ENCODE peak calls at places on chromosomes 2 and 18, in eight cellular contexts. B is cardiac muscle cell, J is keratinocyte, Y is Peyer's patch, S is prostate gland, V is stomach, C is spleen, T is psoas muscle. X is an unnamed sample. For H3K27me3 and H3K4me1, the result is how much of the 10 kb centered on the place peaks cover.

GRCh38 chr2:128437181-128437520 is 118.5 kb upstream of the HS6ST1 start:
- DNase-seq in B (no peak), J (no peak), Y (peak), S (no peak), V (peak), C (peak), T (no peak), X (no peak)

GRCh38 chr18:48924621-48925601 is 25.9 kb downstream of the SMAD7 start:
- DNase-seq in B (no peak), J (no peak), Y (peak), S (no peak), V (no peak), C (no peak), T (no peak), X (no peak)

GRCh38 chr2:69222984-69223658 is 163.9 kb downstream of the GFPT1 start:
- DNase-seq in B (peak), J (no peak), Y (no peak), S (no peak), V (peak), C (no peak), T (peak), X (no peak)

GRCh38 chr2:75587954-75588587 is 27.3 kb upstream of the EVA1A start:
- DNase-seq in B (no peak), J (no peak), Y (no peak), S (no peak), V (no peak), C (no peak), T (no peak), X (no peak)

GRCh38 chr2:28142403-28142802 is 250.3 kb upstream of the FOSL2 start:
- DNase-seq in B (no peak), J (no peak), Y (no peak), S (no peak), V (no peak), C (no peak), T (no peak), X (no peak)

GRCh38 chr2:167869200-167869599 is 378.2 kb downstream of the STK39 start:
- DNase-seq in B (no peak), J (no peak), Y (no peak), S (no peak), V (no peak), C (no peak), T (no peak), X (no peak)

GRCh38 chr2:240584486-240585031 is 2.0 kb upstream of the CAPN10 start:
- DNase-seq in B (no peak), J (no peak), Y (peak), S (no peak), V (no peak), C (peak), T (peak), X (no peak)

GRCh38 chr2:78035804-78036203 is 513.6 kb upstream of the LRRTM4 start:
- DNase-seq in B (no peak), J (no peak), Y (no peak), S (no peak), V (no peak), C (no peak), T (no peak), X (no peak)

GRCh38 chr2:49251766-49252165 is 97.5 kb upstream of the FSHR start:
- DNase-seq in B (no peak), J (no peak), Y (no peak), S (no peak), V (no peak), C (no peak), T (no peak), X (no peak)

GRCh38 chr18:23812566-23813440 is 123.5 kb downstream of the LAMA3 start:
- DNase-seq in B (peak), J (no peak), Y (no peak), S (no peak), V (no peak), C (no peak), T (no peak), X (no peak)

GRCh38 chr2:74464406-74464805 is 776 bp downstream of the MOGS start:
- DNase-seq in B (no peak), J (no peak), Y (no peak), S (no peak), V (no peak), C (no peak), T (no peak), X (no peak)

GRCh38 chr2:109438773-109439191 is 175.0 kb downstream of the SEPTIN10 start:
- DNase-seq in B (no peak), J (no peak), Y (no peak), S (no peak), V (no peak), C (no peak), T (peak), X (no peak)

GRCh38 chr2:214038186-214038585 is 372.7 kb upstream of the VWC2L start:
- DNase-seq in B (no peak), J (no peak), Y (no peak), S (no peak), V (no peak), C (no peak), T (no peak), X (no peak)

GRCh38 chr18:49645836-49646235 is 84.0 kb downstream of the LIPG start:
- DNase-seq in B (no peak), J (no peak), Y (no peak), S (no peak), V (peak), C (peak), T (peak), X (no peak)

GRCh38 chr2:181231886-181232644 is 225.1 kb upstream of the ITGA4 start:
- DNase-seq in B (no peak), J (no peak), Y (no peak), S (no peak), V (no peak), C (no peak), T (no peak), X (no peak)

GRCh38 chr2:121019073-121019472 is 265.9 kb downstream of the TFCP2L1 start:
- DNase-seq in B (no peak), J (no peak), Y (no peak), S (peak), V (no peak), C (no peak), T (no peak), X (no peak)

GRCh38 chr18:78561757-78562445 is 417.7 kb upstream of the SALL3 start:
- DNase-seq in B (no peak), J (no peak), Y (no peak), S (no peak), V (no peak), C (no peak), T (no peak), X (no peak)

GRCh38 chr2:150143087-150143536 is 344.4 kb downstream of the RND3 start:
- DNase-seq in B (no peak), J (peak), Y (no peak), S (no peak), V (no peak), C (no peak), T (no peak), X (no peak)

GRCh38 chr18:73639788-73640187 is 507.8 kb downstream of the FBXO15 start:
- DNase-seq in B (no peak), J (no peak), Y (no peak), S (no peak), V (no peak), C (no peak), T (no peak), X (no peak)

GRCh38 chr2:3482363-3482821 is 36.9 kb downstream of the ADI1 start:
- DNase-seq in B (no peak), J (no peak), Y (peak), S (no peak), V (no peak), C (peak), T (no peak), X (no peak)

GRCh38 chr2:232927793-232928563 is 57.9 kb downstream of the SNORC start:
- DNase-seq in B (no peak), J (no peak), Y (no peak), S (no peak), V (no peak), C (no peak), T (no peak), X (peak)

GRCh38 chr2:43041167-43041566 is 185.2 kb downstream of the ZFP36L2 start:
- DNase-seq in B (no peak), J (no peak), Y (peak), S (no peak), V (no peak), C (peak), T (no peak), X (no peak)

GRCh38 chr18:22683196-22683676 is 249.9 kb upstream of the RBBP8 start:
- DNase-seq in B (no peak), J (no peak), Y (peak), S (peak), V (peak), C (no peak), T (peak), X (peak)

GRCh38 chr2:159124441-159124911 is 156.0 kb downstream of the TANC1 start:
- DNase-seq in B (no peak), J (peak), Y (peak), S (no peak), V (peak), C (no peak), T (no peak), X (no peak)

GRCh38 chr18:76383636-76384035 is 111.4 kb downstream of the ZNF516 start:
- DNase-seq in B (no peak), J (no peak), Y (no peak), S (no peak), V (peak), C (no peak), T (no peak), X (no peak)

GRCh38 chr2:48249631-48250473 is 280.1 kb upstream of the STON1 start:
- DNase-seq in B (no peak), J (no peak), Y (no peak), S (no peak), V (no peak), C (no peak), T (no peak), X (no peak)

GRCh38 chr2:210818473-210818872 is 262.1 kb downstream of the CPS1 start:
- DNase-seq in B (no peak), J (no peak), Y (no peak), S (no peak), V (no peak), C (no peak), T (no peak), X (no peak)

GRCh38 chr2:189466656-189467055 is 25.4 kb downstream of the WDR75 start:
- DNase-seq in B (peak), J (no peak), Y (no peak), S (no peak), V (no peak), C (no peak), T (no peak), X (no peak)

GRCh38 chr2:32538735-32539134 is 89.1 kb upstream of the TTC27 start:
- DNase-seq in B (no peak), J (no peak), Y (no peak), S (no peak), V (no peak), C (no peak), T (no peak), X (no peak)
- H3K27me3 ChIP-seq in B (under half), J (under half), Y (under half), S (under half), V (under half), C (under half), T (under half), X (under half)

GRCh38 chr2:160225722-160226121 is 25.6 kb upstream of the ITGB6 start:
- DNase-seq in B (no peak), J (no peak), Y (no peak), S (peak), V (peak), C (no peak), T (no peak), X (peak)

GRCh38 chr2:160224507-160224906 is 24.4 kb upstream of the ITGB6 start:
- DNase-seq in B (no peak), J (no peak), Y (no peak), S (no peak), V (no peak), C (no peak), T (no peak), X (no peak)

GRCh38 chr2:160227252-160227651 is 27.2 kb upstream of the ITGB6 start:
- DNase-seq in B (no peak), J (no peak), Y (no peak), S (no peak), V (no peak), C (no peak), T (peak), X (no peak)

GRCh38 chr2:160228141-160228963 is 28.3 kb upstream of the ITGB6 start:
- DNase-seq in B (no peak), J (no peak), Y (no peak), S (no peak), V (no peak), C (no peak), T (no peak), X (no peak)

GRCh38 chr2:160226367-160226766 is 26.3 kb upstream of the ITGB6 start:
- DNase-seq in B (no peak), J (no peak), Y (no peak), S (no peak), V (no peak), C (no peak), T (no peak), X (no peak)
- H3K4me1 ChIP-seq in B (under half), J (half or more), Y (under half), S (under half), V (under half), C (under half), T (half or more), X (under half)

GRCh38 chr2:177322801-177323261 is 58.3 kb upstream of the NFE2L2 start:
- DNase-seq in B (no peak), J (peak), Y (peak), S (peak), V (peak), C (no peak), T (no peak), X (peak)
- TF ChIP-seq CTCF in B (no peak), J (no peak), Y (peak), S (no peak), V (no peak), C (no peak), T (no peak), X (no peak)

GRCh38 chr2:9982891-9983290 is 31.4 kb downstream of the GRHL1 start:
- DNase-seq in B (no peak), J (no peak), Y (no peak), S (no peak), V (no peak), C (no peak), T (no peak), X (no peak)
- H3K27me3 ChIP-seq in B (under half), J (under half), Y (under half), S (under half), V (under half), C (under half), T (under half), X (under half)

GRCh38 chr2:171149986-171150693 is 10.6 kb downstream of the TLK1 start:
- DNase-seq in B (no peak), J (no peak), Y (no peak), S (no peak), V (no peak), C (no peak), T (no peak), X (no peak)

GRCh38 chr2:171154348-171154747 is 6.3 kb downstream of the TLK1 start:
- DNase-seq in B (no peak), J (no peak), Y (no peak), S (no peak), V (no peak), C (no peak), T (no peak), X (no peak)

GRCh38 chr2:171149539-171149938 is 11.2 kb downstream of the TLK1 start:
- DNase-seq in B (no peak), J (no peak), Y (no peak), S (no peak), V (no peak), C (no peak), T (no peak), X (no peak)

GRCh38 chr2:171147081-171147480 is 13.6 kb downstream of the TLK1 start:
- DNase-seq in B (no peak), J (no peak), Y (no peak), S (no peak), V (no peak), C (no peak), T (no peak), X (no peak)

GRCh38 chr2:171150694-171151285 is 9.9 kb downstream of the TLK1 start:
- DNase-seq in B (no peak), J (no peak), Y (no peak), S (no peak), V (no peak), C (no peak), T (no peak), X (no peak)
- H3K4me1 ChIP-seq in B (under half), J (under half), Y (under half), S (under half), V (under half), C (half or more), T (under half), X (under half)

GRCh38 chr2:38037757-38038615 is 38.0 kb downstream of the CYP1B1 start:
- DNase-seq in B (peak), J (no peak), Y (no peak), S (peak), V (no peak), C (no peak), T (peak), X (no peak)
- TF ChIP-seq CTCF in B (peak), J (no peak), Y (no peak), S (peak), V (no peak), C (no peak), T (peak), X (no peak)